ENCODE peak calls at places on chromosomes 3 and 15, in seven cellular contexts. L is GM12878, I is HCT116, V is K562, P is HepG2, A is H1, H is SK-N-SH. M is an unnamed sample.

GRCh38 chr3:63739474-63739873 is 79.6 kb upstream of the C3orf49 start:
- DNase-seq in P (no peak), V (no peak), H (no peak), L (no peak), A (no peak), I (no peak), M (no peak)

GRCh38 chr3:126407412-126408044 is 12.8 kb downstream of the CFAP100 start:
- DNase-seq in V (no peak), I (no peak), P (no peak), H (peak; percentile 72), L (no peak), A (no peak), M (peak; percentile 13)

GRCh38 chr3:27791956-27792355 is 69.8 kb upstream of the EOMES start:
- DNase-seq in V (no peak), P (no peak), L (no peak), A (no peak), H (no peak), I (no peak), M (no peak)

GRCh38 chr3:111913163-111913763 is 54.2 kb downstream of the PHLDB2 start:
- DNase-seq in I (no peak), P (no peak), H (no peak), A (no peak), L (no peak), V (no peak), M (no peak)

GRCh38 chr3:145326666-145327065 is 834.3 kb downstream of the PLOD2 start:
- DNase-seq in V (no peak), P (no peak), A (no peak), I (no peak), L (no peak), H (no peak), M (no peak)

GRCh38 chr3:178297732-178298131 is 238.5 kb upstream of the KCNMB2 start:
- DNase-seq in H (no peak), I (no peak), L (no peak), V (no peak), P (no peak), A (no peak), M (no peak)

GRCh38 chr15:41284425-41285177 is 47.8 kb downstream of the OIP5 start:
- DNase-seq in I (no peak), P (peak; percentile 32), H (peak; percentile 40), V (peak; percentile 46), L (no peak), A (no peak), M (peak; percentile 18)

GRCh38 chr3:168511428-168512014 is 415.8 kb upstream of the GOLIM4 start:
- DNase-seq in A (no peak), H (peak; percentile 12), P (no peak), I (no peak), L (no peak), V (no peak), M (no peak)

GRCh38 chr3:54053201-54053600 is 69.2 kb upstream of the CACNA2D3 start:
- DNase-seq in P (no peak), L (no peak), I (no peak), V (no peak), A (no peak), H (no peak), M (no peak)

GRCh38 chr15:77420610-77421369 is at the start of gene HMG20A:
- DNase-seq in A (no peak), H (peak; percentile 73), L (peak; percentile 80), P (peak; percentile 80), V (peak; percentile 72), I (peak; percentile 86), M (peak; percentile 45)

GRCh38 chr3:108477511-108478147 is 32.8 kb downstream of the MYH15 start:
- DNase-seq in V (peak; percentile 35), I (peak; percentile 72), P (peak; percentile 52), A (no peak), L (peak; percentile 12), H (peak; percentile 38), M (peak; percentile 69)

GRCh38 chr3:110984456-110985250 is 87.0 kb upstream of the NECTIN3 start:
- DNase-seq in P (no peak), V (no peak), L (no peak), I (no peak), A (no peak), H (no peak), M (no peak)

GRCh38 chr3:124666067-124666466 is 64.2 kb upstream of the UMPS start:
- DNase-seq in A (no peak), I (no peak), P (no peak), L (no peak), V (no peak), H (no peak), M (no peak)

GRCh38 chr3:167184511-167184910 is 195.6 kb downstream of the ZBBX start:
- DNase-seq in A (no peak), H (no peak), L (no peak), V (no peak), I (no peak), P (peak; percentile 1), M (peak; percentile 4)

GRCh38 chr15:66588537-66588936 is 22.7 kb upstream of the LCTL start:
- DNase-seq in P (no peak), H (no peak), A (no peak), I (no peak), L (no peak), V (peak; percentile 58), M (no peak)

GRCh38 chr3:159455741-159456181 is 532.9 kb upstream of the IL12A start:
- DNase-seq in H (no peak), I (no peak), P (no peak), L (no peak), A (no peak), V (no peak), M (no peak)

GRCh38 chr15:74196175-74196574 is 6.4 kb downstream of the STRA6 start:
- DNase-seq in L (no peak), I (peak; percentile 77), V (no peak), H (no peak), P (peak; percentile 43), A (no peak), M (no peak)

GRCh38 chr15:28786521-28786920 is 61.9 kb downstream of the GOLGA6L7 start:
- DNase-seq in A (no peak), V (no peak), L (no peak), H (no peak), I (no peak), P (no peak), M (no peak)

GRCh38 chr3:189076459-189076858 is 95.3 kb upstream of the TPRG1 start:
- DNase-seq in H (peak; percentile 70), L (no peak), P (no peak), V (no peak), I (no peak), A (no peak), M (no peak)

GRCh38 chr15:44536298-44536961 is 517 bp upstream of the EIF3J start:
- DNase-seq in A (peak; percentile 76), L (no peak), H (peak; percentile 92), V (peak; percentile 87), P (peak; percentile 77), I (peak; percentile 64), M (peak; percentile 80)

GRCh38 chr15:20280933-20281463 is 260.6 kb downstream of the GOLGA6L6 start:
- DNase-seq in I (no peak), V (no peak), H (no peak), A (no peak), L (no peak), P (no peak), M (no peak)

GRCh38 chr3:11784962-11785361 is 61.7 kb downstream of the TAMM41 start:
- DNase-seq in P (no peak), L (no peak), H (peak; percentile 39), V (no peak), I (no peak), A (no peak), M (no peak)
- TF ChIP-seq JUND in P (no peak), L (no peak), H (no peak), V (no peak), I (no peak), A (no peak), M (no peak)

GRCh38 chr3:94004301-94004910 is 24.0 kb downstream of the STX19 start:
- DNase-seq in A (no peak), H (peak; percentile 44), V (peak; percentile 27), L (peak; percentile 44), I (peak; percentile 37), P (peak; percentile 60), M (peak; percentile 65)
- TF ChIP-seq JUND in A (no peak), H (no peak), V (no peak), L (no peak), I (no peak), P (no peak), M (no peak)

GRCh38 chr3:128625409-128625945 is 25.1 kb downstream of the RPN1 start:
- DNase-seq in P (no peak), A (no peak), H (no peak), I (no peak), V (no peak), L (no peak), M (no peak)

GRCh38 chr3:128621234-128621633 is 29.4 kb downstream of the RPN1 start:
- DNase-seq in L (no peak), A (no peak), P (no peak), V (no peak), I (no peak), H (no peak), M (no peak)

GRCh38 chr3:128624526-128625138 is 26.0 kb downstream of the RPN1 start:
- DNase-seq in V (no peak), H (no peak), L (no peak), A (no peak), I (no peak), P (no peak), M (no peak)

GRCh38 chr3:128621931-128622330 is 28.7 kb downstream of the RPN1 start:
- DNase-seq in V (no peak), A (no peak), I (no peak), P (no peak), H (no peak), L (no peak), M (no peak)

GRCh38 chr3:128623762-128624176 is 26.8 kb downstream of the RPN1 start:
- DNase-seq in L (no peak), V (no peak), A (no peak), H (no peak), P (no peak), I (no peak), M (no peak)
- TF ChIP-seq JUND in L (no peak), V (no peak), A (no peak), H (no peak), P (no peak), I (no peak), M (no peak)

DNA sequence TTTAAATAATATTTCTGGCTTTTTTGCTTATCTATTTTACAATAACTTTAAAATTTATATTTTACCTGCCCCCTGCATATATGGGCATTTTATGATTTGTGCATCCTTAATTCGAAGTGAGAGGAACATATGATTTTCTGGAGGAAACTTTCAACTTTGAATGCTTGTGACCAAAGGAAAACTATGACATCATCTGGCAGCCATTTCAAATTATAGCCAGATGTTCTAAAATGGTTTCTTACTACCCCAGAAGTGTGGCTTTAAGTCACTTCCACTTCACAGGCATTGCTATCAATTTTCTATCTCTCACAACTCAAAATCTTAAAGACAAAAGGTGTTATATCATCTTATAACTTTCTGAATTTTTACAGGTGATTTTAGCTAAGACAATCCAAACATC is 508.8 kb downstream of the RBMS3 start:
- DNase-seq in H (peak; percentile 2), A (no peak), L (no peak), V (no peak), P (no peak), I (no peak), M (no peak)
- TF ChIP-seq JUND in H (no peak), A (no peak), L (no peak), V (no peak), P (no peak), I (no peak), M (no peak)

GRCh38 chr15:61640751-61641150 is 411.6 kb upstream of the RORA start:
- DNase-seq in P (no peak), H (no peak), L (no peak), I (no peak), A (no peak), V (no peak), M (no peak)
- TF ChIP-seq JUND in P (no peak), H (no peak), L (no peak), I (no peak), A (no peak), V (no peak), M (no peak)

M was measured in T47D.